ENCODE peak calls at places on chromosomes 7 and 10, in five cellular contexts. Z is HT-29, U is cardiac fibroblast, B is MCF 10A, E is Peyer's patch. L is an unnamed sample.

GRCh38 chr10:124447741-124448466 is 1.9 kb downstream of the NKX1-2 start:
- DNase-seq in U (no peak), B (no peak), E (peak; percentile 61), Z (no peak), L (no peak)

GRCh38 chr10:47277352-47278151 is 22.4 kb upstream of the GDF10 start:
- DNase-seq in U (no peak), B (peak; percentile 4), E (no peak), Z (no peak), L (no peak)

GRCh38 chr7:138023618-138024333 is 21.9 kb upstream of the CREB3L2 start:
- DNase-seq in U (no peak), Z (no peak), E (no peak), B (no peak), L (no peak)

GRCh38 chr10:68987611-68988010 is 992 bp upstream of the KIFBP start:
- DNase-seq in Z (no peak), E (no peak), U (no peak), B (no peak), L (no peak)

GRCh38 chr7:28774529-28775057 is 183.5 kb downstream of the TRIL start:
- DNase-seq in Z (no peak), E (no peak), B (no peak), U (no peak), L (no peak)

GRCh38 chr10:114697061-114697598 is 39.1 kb upstream of the ABLIM1 start:
- DNase-seq in Z (no peak), B (peak; percentile 78), E (no peak), U (no peak), L (no peak)

GRCh38 chr7:156956733-156957132 is 7.2 kb downstream of the NOM1 start:
- DNase-seq in B (no peak), Z (no peak), U (no peak), E (no peak), L (no peak)

GRCh38 chr7:105309235-105310156 is 79.2 kb downstream of the SRPK2 start:
- DNase-seq in B (no peak), U (no peak), E (no peak), Z (no peak), L (no peak)

GRCh38 chr10:63627881-63628296 is 106.7 kb downstream of the REEP3 start:
- DNase-seq in B (no peak), E (no peak), U (no peak), Z (peak; percentile 28), L (no peak)

GRCh38 chr10:103693070-103693811 is 162.1 kb downstream of the SH3PXD2A start:
- DNase-seq in E (peak; percentile 67), B (no peak), Z (no peak), U (no peak), L (no peak)

GRCh38 chr10:101230185-101230917 is 1.1 kb upstream of the LBX1 start:
- DNase-seq in B (no peak), E (no peak), U (no peak), Z (no peak), L (no peak)

GRCh38 chr7:87146740-87147386 is 5.4 kb upstream of the DMTF1 start:
- DNase-seq in U (no peak), Z (no peak), B (no peak), E (no peak), L (peak; percentile 38)

GRCh38 chr7:104627516-104627915 is 299.1 kb downstream of the LHFPL3 start:
- DNase-seq in Z (peak; percentile 60), U (peak; percentile 18), B (peak; percentile 49), E (no peak), L (no peak)

GRCh38 chr10:130984686-130985085 is 326.8 kb downstream of the TCERG1L start:
- DNase-seq in Z (no peak), E (no peak), B (no peak), U (no peak), L (no peak)

GRCh38 chr7:135659159-135659837 is 3.0 kb upstream of the STMP1 start:
- DNase-seq in Z (no peak), E (no peak), U (no peak), B (no peak), L (no peak)

GRCh38 chr10:119650692-119651513 is at the start of gene BAG3:
- DNase-seq in E (peak; percentile 92), B (peak; percentile 96), U (peak; percentile 97), Z (peak; percentile 87), L (peak; percentile 87)

GRCh38 chr7:19982841-19983835 is 209.7 kb upstream of the TMEM196 start:
- DNase-seq in Z (peak; percentile 66), B (peak; percentile 57), U (peak; percentile 81), E (no peak), L (no peak)

GRCh38 chr7:26860361-26860760 is 4.0 kb downstream of the SKAP2 start:
- DNase-seq in U (no peak), B (peak; percentile 78), Z (peak; percentile 86), E (no peak), L (no peak)

GRCh38 chr10:20005638-20006037 is 189.4 kb downstream of the PLXDC2 start:
- DNase-seq in B (no peak), U (no peak), E (no peak), Z (no peak), L (no peak)

GRCh38 chr10:100346351-100346764 is 675 bp upstream of the SCD start:
- DNase-seq in U (peak; percentile 78), Z (peak; percentile 49), B (peak; percentile 52), E (peak; percentile 65), L (peak; percentile 58)

GRCh38 chr10:85614566-85614965 is 752.0 kb downstream of the GRID1 start:
- DNase-seq in B (no peak), E (no peak), Z (no peak), U (no peak), L (no peak)

GRCh38 chr10:6314620-6315205 is 112.0 kb downstream of the PFKFB3 start:
- DNase-seq in E (peak; percentile 56), Z (peak; percentile 40), B (no peak), U (no peak), L (no peak)

GRCh38 chr7:620052-620451 is 100.4 kb upstream of the PDGFA start:
- DNase-seq in U (peak; percentile 77), Z (peak; percentile 38), E (no peak), B (peak; percentile 24), L (no peak)

GRCh38 chr7:102432476-102433318 is 678 bp upstream of the ORAI2 start:
- DNase-seq in U (no peak), E (no peak), Z (no peak), B (no peak), L (no peak)

GRCh38 chr10:114661212-114661611 is 3.1 kb upstream of the ABLIM1 start:
- DNase-seq in B (no peak), Z (no peak), U (no peak), E (no peak), L (no peak)

GRCh38 chr10:5530412-5530806 is 5.6 kb downstream of the CALML3 start:
- DNase-seq in U (no peak), E (peak; percentile 23), Z (no peak), B (no peak), L (no peak)

GRCh38 chr7:66627151-66627681 is 1.5 kb upstream of the KCTD7 start:
- DNase-seq in U (peak; percentile 63), B (no peak), E (no peak), Z (no peak), L (peak; percentile 47)

GRCh38 chr7:51318886-51319579 is 2.4 kb upstream of the COBL start:
- DNase-seq in Z (peak; percentile 42), B (no peak), E (peak; percentile 76), U (no peak), L (no peak)

L was measured in CD14-positive monocyte.